ENCODE peak calls at places on chromosomes 6 and 20, in seven cellular contexts. B, L, J, U, X, H and D are unnamed samples.

GRCh38 chr6:161954699-161955276 is 680.9 kb upstream of the AGPAT4 start:
- DNase-seq in B (no peak), L (no peak), J (no peak), U (no peak), X (no peak), H (no peak), D (no peak)

GRCh38 chr6:138103876-138104275 is 3.3 kb downstream of the PERP start:
- DNase-seq in B (no peak), L (no peak), J (no peak), U (no peak), X (no peak), H (no peak), D (no peak)

GRCh38 chr6:143060806-143061596 is at the start of gene AIG1:
- DNase-seq in B (peak; percentile 56), L (no peak), J (peak; percentile 76), U (peak; percentile 59), X (peak; percentile 88), H (no peak), D (no peak)

GRCh38 chr6:158259845-158260244 is 52.4 kb upstream of the TULP4 start:
- DNase-seq in B (no peak), L (no peak), J (no peak), U (no peak), X (no peak), H (no peak), D (no peak)

GRCh38 chr6:125948455-125948854 is 8.1 kb upstream of the HINT3 start:
- DNase-seq in B (no peak), L (no peak), J (no peak), U (no peak), X (no peak), H (no peak), D (no peak)

GRCh38 chr6:75656479-75656878 is 54.8 kb downstream of the SENP6 start:
- DNase-seq in B (no peak), L (no peak), J (no peak), U (no peak), X (no peak), H (no peak), D (no peak)

GRCh38 chr6:157645201-157645795 is 177.7 kb upstream of the SNX9 start:
- DNase-seq in B (no peak), L (no peak), J (no peak), U (no peak), X (no peak), H (no peak), D (no peak)

GRCh38 chr20:1784586-1784985 is 110.6 kb upstream of the SIRPA start:
- DNase-seq in B (no peak), L (no peak), J (no peak), U (no peak), X (no peak), H (no peak), D (no peak)

GRCh38 chr6:110325197-110325596 is 33.0 kb downstream of the METTL24 start:
- DNase-seq in B (no peak), L (no peak), J (no peak), U (no peak), X (no peak), H (no peak), D (no peak)